ENCODE peak calls at places on chromosomes 5 and 9, in seven cellular contexts. V is T47D; D is tibial artery; U is brain pericyte; T is amygdala; G is activated CD8-positive, alpha-beta memory T cell treated with anti-CD3 and anti-CD28 coated beads for 48 hours; S is astrocyte of the cerebellum. X is an unnamed sample.
A peak's percentile ranks its signal among the peaks of the same experiment; 100 is the strongest.

GRCh38 chr9:110687497-110687896 is 18.9 kb downstream of the MUSK start:
- DNase-seq in V (no peak), T (no peak), D (no peak), G (no peak), S (no peak), U (no peak), X (no peak)

GRCh38 chr5:173514666-173515065 is 101.8 kb downstream of the BOD1 start:
- DNase-seq in U (no peak), T (no peak), G (no peak), V (no peak), D (no peak), S (no peak), X (no peak)

GRCh38 chr9:87381050-87381711 is 116.5 kb upstream of the DAPK1 start:
- DNase-seq in U (no peak), S (peak; percentile 63), D (no peak), V (no peak), T (no peak), G (no peak), X (no peak)

GRCh38 chr9:37908698-37909186 is 4.8 kb upstream of the SLC25A51 start:
- DNase-seq in V (peak; percentile 20), U (no peak), D (peak; percentile 54), S (no peak), G (no peak), T (no peak), X (no peak)

GRCh38 chr5:11857391-11857790 is 46.9 kb downstream of the CTNND2 start:
- DNase-seq in U (no peak), S (no peak), G (no peak), V (no peak), D (no peak), T (no peak), X (no peak)

GRCh38 chr9:85108229-85108628 is 438.7 kb downstream of the NTRK2 start:
- DNase-seq in T (no peak), D (no peak), U (no peak), G (no peak), V (no peak), S (no peak), X (no peak)

GRCh38 chr9:125460883-125461475 is 199.4 kb downstream of the GAPVD1 start:
- DNase-seq in G (no peak), S (peak; percentile 95), D (no peak), V (peak; percentile 57), U (no peak), T (no peak), X (no peak)

GRCh38 chr5:180809403-180810209 is 7.0 kb upstream of the MGAT1 start:
- DNase-seq in U (peak; percentile 73), V (peak; percentile 94), D (peak; percentile 96), S (peak; percentile 72), T (peak; percentile 90), G (no peak), X (peak; percentile 95)

GRCh38 chr5:172910828-172911627 is 48.2 kb upstream of the RPL26L1 start:
- DNase-seq in S (no peak), G (no peak), V (peak; percentile 59), U (peak; percentile 82), T (no peak), D (peak; percentile 92), X (no peak)

GRCh38 chr5:173736923-173737412 is 120.5 kb upstream of the BOD1 start:
- DNase-seq in G (no peak), D (no peak), U (no peak), V (no peak), S (no peak), T (no peak), X (no peak)

GRCh38 chr5:124718376-124718775 is 28.1 kb downstream of the ZNF608 start:
- DNase-seq in T (no peak), D (no peak), U (no peak), S (no peak), V (no peak), G (no peak), X (no peak)

GRCh38 chr5:113058269-113058668 is 81.7 kb downstream of the DCP2 start:
- DNase-seq in U (no peak), T (no peak), S (no peak), G (no peak), V (no peak), D (no peak), X (no peak)

GRCh38 chr5:114789773-114790402 is 379.8 kb downstream of the TRIM36 start:
- DNase-seq in T (no peak), U (no peak), V (peak; percentile 65), G (no peak), S (peak; percentile 6), D (no peak), X (no peak)

GRCh38 chr5:180161420-180162303 is 47.3 kb downstream of the RASGEF1C start:
- DNase-seq in U (no peak), G (no peak), S (no peak), T (no peak), D (peak; percentile 59), V (peak; percentile 50), X (peak; percentile 40)

GRCh38 chr9:128421474-128422010 is 885 bp downstream of the CERCAM start:
- DNase-seq in U (no peak), D (no peak), G (no peak), V (no peak), S (no peak), T (no peak), X (no peak)

GRCh38 chr5:115573133-115573532 is 28.6 kb upstream of the FEM1C start:
- DNase-seq in T (no peak), V (no peak), S (peak; percentile 84), U (no peak), D (no peak), G (no peak), X (no peak)

GRCh38 chr5:172853355-172853975 is 19.4 kb downstream of the ERGIC1 start:
- DNase-seq in V (no peak), T (no peak), D (no peak), U (no peak), G (no peak), S (no peak), X (no peak)

GRCh38 chr5:128349044-128349629 is 188.9 kb downstream of the FBN2 start:
- DNase-seq in V (peak; percentile 85), T (no peak), S (no peak), G (no peak), D (no peak), U (no peak), X (no peak)

GRCh38 chr5:11468334-11469039 is 435.8 kb downstream of the CTNND2 start:
- DNase-seq in S (peak; percentile 32), U (no peak), T (no peak), V (no peak), D (no peak), G (no peak), X (no peak)